ENCODE peak calls at places on chromosomes 6 and 20, in ten cellular contexts. One of them, this sample, is unnamed.

GRCh38 chr6:162708971-162709370 is 18.6 kb downstream of the PRKN start:
- DNase-seq in activated CD8-positive, alpha-beta memory T cell treated with anti-CD3 and anti-CD28 coated beads for 1 hour: no peak
- DNase-seq in GF-D8: no peak
- DNase-seq in D341Med: no peak
- DNase-seq in iris pigment epithelial cell: no peak
- DNase-seq in T-helper 2 cell: no peak
- DNase-seq in stimulated activated naive CD8-positive, alpha-beta T cell treated with anti-CD3 and anti-CD28 coated beads, Interleukin-15, Interleukin-2, amounts not matched to agents 100 U/mL and 50 U/mL, for 24 hours: no peak
- DNase-seq in neuronal stem cell: no peak
- DNase-seq in glutamatergic neuron: no peak
- DNase-seq in stimulated activated CD4-positive, alpha-beta T cell treated with anti-CD3 and anti-CD28 coated beads, Interleukin-1b, Interleukin-23, amount 100 ng/mL, for 24 hours: no peak
- DNase-seq in this sample: no peak

GRCh38 chr6:43078651-43079050 is 2.5 kb downstream of the PTK7 start:
- DNase-seq in activated CD8-positive, alpha-beta memory T cell treated with anti-CD3 and anti-CD28 coated beads for 1 hour: no peak
- DNase-seq in GF-D8: no peak
- DNase-seq in D341Med: no peak
- DNase-seq in iris pigment epithelial cell: peak; percentile 55
- DNase-seq in T-helper 2 cell: no peak
- DNase-seq in stimulated activated naive CD8-positive, alpha-beta T cell treated with anti-CD3 and anti-CD28 coated beads, Interleukin-15, Interleukin-2, amounts not matched to agents 100 U/mL and 50 U/mL, for 24 hours: no peak
- DNase-seq in neuronal stem cell: no peak
- DNase-seq in glutamatergic neuron: no peak
- DNase-seq in stimulated activated CD4-positive, alpha-beta T cell treated with anti-CD3 and anti-CD28 coated beads, Interleukin-1b, Interleukin-23, amount 100 ng/mL, for 24 hours: no peak
- DNase-seq in this sample: no peak

GRCh38 chr20:57620999-57621398 is 773 bp upstream of the ZBP1 start:
- DNase-seq in activated CD8-positive, alpha-beta memory T cell treated with anti-CD3 and anti-CD28 coated beads for 1 hour: no peak
- DNase-seq in GF-D8: peak; percentile 20
- DNase-seq in D341Med: no peak
- DNase-seq in iris pigment epithelial cell: no peak
- DNase-seq in T-helper 2 cell: no peak
- DNase-seq in stimulated activated naive CD8-positive, alpha-beta T cell treated with anti-CD3 and anti-CD28 coated beads, Interleukin-15, Interleukin-2, amounts not matched to agents 100 U/mL and 50 U/mL, for 24 hours: peak; percentile 43
- DNase-seq in neuronal stem cell: no peak
- DNase-seq in glutamatergic neuron: no peak
- DNase-seq in stimulated activated CD4-positive, alpha-beta T cell treated with anti-CD3 and anti-CD28 coated beads, Interleukin-1b, Interleukin-23, amount 100 ng/mL, for 24 hours: no peak
- DNase-seq in this sample: no peak

GRCh38 chr20:51412333-51412761 is 130.2 kb downstream of the NFATC2 start:
- DNase-seq in activated CD8-positive, alpha-beta memory T cell treated with anti-CD3 and anti-CD28 coated beads for 1 hour: no peak
- DNase-seq in GF-D8: no peak
- DNase-seq in D341Med: no peak
- DNase-seq in iris pigment epithelial cell: peak; percentile 48
- DNase-seq in T-helper 2 cell: no peak
- DNase-seq in stimulated activated naive CD8-positive, alpha-beta T cell treated with anti-CD3 and anti-CD28 coated beads, Interleukin-15, Interleukin-2, amounts not matched to agents 100 U/mL and 50 U/mL, for 24 hours: peak; percentile 23
- DNase-seq in neuronal stem cell: no peak
- DNase-seq in glutamatergic neuron: no peak
- DNase-seq in stimulated activated CD4-positive, alpha-beta T cell treated with anti-CD3 and anti-CD28 coated beads, Interleukin-1b, Interleukin-23, amount 100 ng/mL, for 24 hours: no peak
- DNase-seq in this sample: no peak

GRCh38 chr6:64280569-64280968 is 645.0 kb downstream of the PHF3 start:
- DNase-seq in activated CD8-positive, alpha-beta memory T cell treated with anti-CD3 and anti-CD28 coated beads for 1 hour: no peak
- DNase-seq in GF-D8: no peak
- DNase-seq in D341Med: peak; percentile 33
- DNase-seq in iris pigment epithelial cell: peak; percentile 36
- DNase-seq in T-helper 2 cell: no peak
- DNase-seq in stimulated activated naive CD8-positive, alpha-beta T cell treated with anti-CD3 and anti-CD28 coated beads, Interleukin-15, Interleukin-2, amounts not matched to agents 100 U/mL and 50 U/mL, for 24 hours: no peak
- DNase-seq in neuronal stem cell: peak; percentile 29
- DNase-seq in glutamatergic neuron: peak; percentile 30
- DNase-seq in stimulated activated CD4-positive, alpha-beta T cell treated with anti-CD3 and anti-CD28 coated beads, Interleukin-1b, Interleukin-23, amount 100 ng/mL, for 24 hours: no peak
- DNase-seq in this sample: no peak

GRCh38 chr20:13995086-13995665 is at the start of gene MACROD2:
- DNase-seq in activated CD8-positive, alpha-beta memory T cell treated with anti-CD3 and anti-CD28 coated beads for 1 hour: peak; percentile 25
- DNase-seq in GF-D8: peak; percentile 56
- DNase-seq in D341Med: peak; percentile 98
- DNase-seq in iris pigment epithelial cell: peak; percentile 81
- DNase-seq in T-helper 2 cell: peak; percentile 3
- DNase-seq in stimulated activated naive CD8-positive, alpha-beta T cell treated with anti-CD3 and anti-CD28 coated beads, Interleukin-15, Interleukin-2, amounts not matched to agents 100 U/mL and 50 U/mL, for 24 hours: peak; percentile 30
- DNase-seq in neuronal stem cell: peak; percentile 96
- DNase-seq in glutamatergic neuron: peak; percentile 99
- DNase-seq in stimulated activated CD4-positive, alpha-beta T cell treated with anti-CD3 and anti-CD28 coated beads, Interleukin-1b, Interleukin-23, amount 100 ng/mL, for 24 hours: peak; percentile 19
- DNase-seq in this sample: peak; percentile 93

GRCh38 chr20:2750343-2751251 is 49.8 kb downstream of the CPXM1 start:
- DNase-seq in activated CD8-positive, alpha-beta memory T cell treated with anti-CD3 and anti-CD28 coated beads for 1 hour: no peak
- DNase-seq in GF-D8: peak; percentile 51
- DNase-seq in D341Med: peak; percentile 38
- DNase-seq in iris pigment epithelial cell: peak; percentile 68
- DNase-seq in T-helper 2 cell: no peak
- DNase-seq in stimulated activated naive CD8-positive, alpha-beta T cell treated with anti-CD3 and anti-CD28 coated beads, Interleukin-15, Interleukin-2, amounts not matched to agents 100 U/mL and 50 U/mL, for 24 hours: no peak
- DNase-seq in neuronal stem cell: no peak
- DNase-seq in glutamatergic neuron: no peak
- DNase-seq in stimulated activated CD4-positive, alpha-beta T cell treated with anti-CD3 and anti-CD28 coated beads, Interleukin-1b, Interleukin-23, amount 100 ng/mL, for 24 hours: no peak
- DNase-seq in this sample: no peak

GRCh38 chr6:152094992-152095592 is 287.6 kb downstream of the ESR1 start:
- DNase-seq in activated CD8-positive, alpha-beta memory T cell treated with anti-CD3 and anti-CD28 coated beads for 1 hour: no peak
- DNase-seq in GF-D8: no peak
- DNase-seq in D341Med: no peak
- DNase-seq in iris pigment epithelial cell: peak; percentile 100
- DNase-seq in T-helper 2 cell: no peak
- DNase-seq in stimulated activated naive CD8-positive, alpha-beta T cell treated with anti-CD3 and anti-CD28 coated beads, Interleukin-15, Interleukin-2, amounts not matched to agents 100 U/mL and 50 U/mL, for 24 hours: peak; percentile 20
- DNase-seq in neuronal stem cell: no peak
- DNase-seq in glutamatergic neuron: no peak
- DNase-seq in stimulated activated CD4-positive, alpha-beta T cell treated with anti-CD3 and anti-CD28 coated beads, Interleukin-1b, Interleukin-23, amount 100 ng/mL, for 24 hours: peak; percentile 7
- DNase-seq in this sample: no peak

GRCh38 chr6:170243791-170244291 is 47.0 kb downstream of the DLL1 start:
- DNase-seq in activated CD8-positive, alpha-beta memory T cell treated with anti-CD3 and anti-CD28 coated beads for 1 hour: no peak
- DNase-seq in GF-D8: no peak
- DNase-seq in D341Med: no peak
- DNase-seq in iris pigment epithelial cell: peak; percentile 18
- DNase-seq in T-helper 2 cell: no peak
- DNase-seq in stimulated activated naive CD8-positive, alpha-beta T cell treated with anti-CD3 and anti-CD28 coated beads, Interleukin-15, Interleukin-2, amounts not matched to agents 100 U/mL and 50 U/mL, for 24 hours: no peak
- DNase-seq in neuronal stem cell: no peak
- DNase-seq in glutamatergic neuron: peak; percentile 92
- DNase-seq in stimulated activated CD4-positive, alpha-beta T cell treated with anti-CD3 and anti-CD28 coated beads, Interleukin-1b, Interleukin-23, amount 100 ng/mL, for 24 hours: no peak
- DNase-seq in this sample: peak; percentile 13

GRCh38 chr6:32151885-32152311 is at the start of gene PRRT1:
- DNase-seq in activated CD8-positive, alpha-beta memory T cell treated with anti-CD3 and anti-CD28 coated beads for 1 hour: no peak
- DNase-seq in GF-D8: no peak
- DNase-seq in D341Med: no peak
- DNase-seq in iris pigment epithelial cell: no peak
- DNase-seq in T-helper 2 cell: no peak
- DNase-seq in stimulated activated naive CD8-positive, alpha-beta T cell treated with anti-CD3 and anti-CD28 coated beads, Interleukin-15, Interleukin-2, amounts not matched to agents 100 U/mL and 50 U/mL, for 24 hours: no peak
- DNase-seq in neuronal stem cell: no peak
- DNase-seq in glutamatergic neuron: peak; percentile 29
- DNase-seq in stimulated activated CD4-positive, alpha-beta T cell treated with anti-CD3 and anti-CD28 coated beads, Interleukin-1b, Interleukin-23, amount 100 ng/mL, for 24 hours: no peak
- DNase-seq in this sample: no peak

GRCh38 chr6:73285674-73286283 is 22.8 kb upstream of the KHDC1 start:
- DNase-seq in activated CD8-positive, alpha-beta memory T cell treated with anti-CD3 and anti-CD28 coated beads for 1 hour: no peak
- DNase-seq in GF-D8: no peak
- DNase-seq in D341Med: peak; percentile 55
- DNase-seq in iris pigment epithelial cell: peak; percentile 65
- DNase-seq in T-helper 2 cell: no peak
- DNase-seq in stimulated activated naive CD8-positive, alpha-beta T cell treated with anti-CD3 and anti-CD28 coated beads, Interleukin-15, Interleukin-2, amounts not matched to agents 100 U/mL and 50 U/mL, for 24 hours: no peak
- DNase-seq in neuronal stem cell: no peak
- DNase-seq in glutamatergic neuron: no peak
- DNase-seq in stimulated activated CD4-positive, alpha-beta T cell treated with anti-CD3 and anti-CD28 coated beads, Interleukin-1b, Interleukin-23, amount 100 ng/mL, for 24 hours: no peak
- DNase-seq in this sample: no peak

GRCh38 chr6:30378290-30378937 is 33.5 kb downstream of the RPP21 start:
- DNase-seq in activated CD8-positive, alpha-beta memory T cell treated with anti-CD3 and anti-CD28 coated beads for 1 hour: no peak
- DNase-seq in GF-D8: no peak
- DNase-seq in D341Med: no peak
- DNase-seq in iris pigment epithelial cell: peak; percentile 7
- DNase-seq in T-helper 2 cell: no peak
- DNase-seq in stimulated activated naive CD8-positive, alpha-beta T cell treated with anti-CD3 and anti-CD28 coated beads, Interleukin-15, Interleukin-2, amounts not matched to agents 100 U/mL and 50 U/mL, for 24 hours: no peak
- DNase-seq in neuronal stem cell: peak; percentile 41
- DNase-seq in glutamatergic neuron: no peak
- DNase-seq in stimulated activated CD4-positive, alpha-beta T cell treated with anti-CD3 and anti-CD28 coated beads, Interleukin-1b, Interleukin-23, amount 100 ng/mL, for 24 hours: no peak
- DNase-seq in this sample: no peak

GRCh38 chr20:11949711-11950110 is 32.0 kb downstream of the BTBD3 start:
- DNase-seq in activated CD8-positive, alpha-beta memory T cell treated with anti-CD3 and anti-CD28 coated beads for 1 hour: no peak
- DNase-seq in GF-D8: no peak
- DNase-seq in D341Med: no peak
- DNase-seq in iris pigment epithelial cell: no peak
- DNase-seq in T-helper 2 cell: no peak
- DNase-seq in stimulated activated naive CD8-positive, alpha-beta T cell treated with anti-CD3 and anti-CD28 coated beads, Interleukin-15, Interleukin-2, amounts not matched to agents 100 U/mL and 50 U/mL, for 24 hours: no peak
- DNase-seq in neuronal stem cell: no peak
- DNase-seq in glutamatergic neuron: no peak
- DNase-seq in stimulated activated CD4-positive, alpha-beta T cell treated with anti-CD3 and anti-CD28 coated beads, Interleukin-1b, Interleukin-23, amount 100 ng/mL, for 24 hours: no peak
- DNase-seq in this sample: no peak

GRCh38 chr6:35089935-35090505 is 51.1 kb downstream of the TCP11 start:
- DNase-seq in activated CD8-positive, alpha-beta memory T cell treated with anti-CD3 and anti-CD28 coated beads for 1 hour: no peak
- DNase-seq in GF-D8: no peak
- DNase-seq in D341Med: peak; percentile 20
- DNase-seq in iris pigment epithelial cell: peak; percentile 87
- DNase-seq in T-helper 2 cell: no peak
- DNase-seq in stimulated activated naive CD8-positive, alpha-beta T cell treated with anti-CD3 and anti-CD28 coated beads, Interleukin-15, Interleukin-2, amounts not matched to agents 100 U/mL and 50 U/mL, for 24 hours: no peak
- DNase-seq in neuronal stem cell: no peak
- DNase-seq in glutamatergic neuron: no peak
- DNase-seq in stimulated activated CD4-positive, alpha-beta T cell treated with anti-CD3 and anti-CD28 coated beads, Interleukin-1b, Interleukin-23, amount 100 ng/mL, for 24 hours: no peak
- DNase-seq in this sample: no peak

GRCh38 chr6:45105170-45105820 is 222.8 kb upstream of the RUNX2 start:
- DNase-seq in activated CD8-positive, alpha-beta memory T cell treated with anti-CD3 and anti-CD28 coated beads for 1 hour: no peak
- DNase-seq in GF-D8: no peak
- DNase-seq in D341Med: no peak
- DNase-seq in iris pigment epithelial cell: peak; percentile 70
- DNase-seq in T-helper 2 cell: no peak
- DNase-seq in stimulated activated naive CD8-positive, alpha-beta T cell treated with anti-CD3 and anti-CD28 coated beads, Interleukin-15, Interleukin-2, amounts not matched to agents 100 U/mL and 50 U/mL, for 24 hours: no peak
- DNase-seq in neuronal stem cell: no peak
- DNase-seq in glutamatergic neuron: no peak
- DNase-seq in stimulated activated CD4-positive, alpha-beta T cell treated with anti-CD3 and anti-CD28 coated beads, Interleukin-1b, Interleukin-23, amount 100 ng/mL, for 24 hours: no peak
- DNase-seq in this sample: no peak

GRCh38 chr6:51814418-51814817 is 273.0 kb downstream of the PKHD1 start:
- DNase-seq in activated CD8-positive, alpha-beta memory T cell treated with anti-CD3 and anti-CD28 coated beads for 1 hour: no peak
- DNase-seq in GF-D8: no peak
- DNase-seq in D341Med: no peak
- DNase-seq in iris pigment epithelial cell: no peak
- DNase-seq in T-helper 2 cell: no peak
- DNase-seq in stimulated activated naive CD8-positive, alpha-beta T cell treated with anti-CD3 and anti-CD28 coated beads, Interleukin-15, Interleukin-2, amounts not matched to agents 100 U/mL and 50 U/mL, for 24 hours: no peak
- DNase-seq in neuronal stem cell: no peak
- DNase-seq in glutamatergic neuron: no peak
- DNase-seq in stimulated activated CD4-positive, alpha-beta T cell treated with anti-CD3 and anti-CD28 coated beads, Interleukin-1b, Interleukin-23, amount 100 ng/mL, for 24 hours: no peak
- DNase-seq in this sample: no peak

GRCh38 chr6:168372871-168373270 is 53.3 kb upstream of the DACT2 start:
- DNase-seq in activated CD8-positive, alpha-beta memory T cell treated with anti-CD3 and anti-CD28 coated beads for 1 hour: no peak
- DNase-seq in GF-D8: no peak
- DNase-seq in D341Med: no peak
- DNase-seq in iris pigment epithelial cell: no peak
- DNase-seq in T-helper 2 cell: no peak
- DNase-seq in stimulated activated naive CD8-positive, alpha-beta T cell treated with anti-CD3 and anti-CD28 coated beads, Interleukin-15, Interleukin-2, amounts not matched to agents 100 U/mL and 50 U/mL, for 24 hours: no peak
- DNase-seq in neuronal stem cell: no peak
- DNase-seq in glutamatergic neuron: no peak
- DNase-seq in stimulated activated CD4-positive, alpha-beta T cell treated with anti-CD3 and anti-CD28 coated beads, Interleukin-1b, Interleukin-23, amount 100 ng/mL, for 24 hours: no peak
- DNase-seq in this sample: no peak

GRCh38 chr6:167306401-167306998 is 15.4 kb downstream of the UNC93A start:
- DNase-seq in activated CD8-positive, alpha-beta memory T cell treated with anti-CD3 and anti-CD28 coated beads for 1 hour: no peak
- DNase-seq in GF-D8: no peak
- DNase-seq in D341Med: no peak
- DNase-seq in iris pigment epithelial cell: peak; percentile 1
- DNase-seq in T-helper 2 cell: no peak
- DNase-seq in stimulated activated naive CD8-positive, alpha-beta T cell treated with anti-CD3 and anti-CD28 coated beads, Interleukin-15, Interleukin-2, amounts not matched to agents 100 U/mL and 50 U/mL, for 24 hours: no peak
- DNase-seq in neuronal stem cell: no peak
- DNase-seq in glutamatergic neuron: no peak
- DNase-seq in stimulated activated CD4-positive, alpha-beta T cell treated with anti-CD3 and anti-CD28 coated beads, Interleukin-1b, Interleukin-23, amount 100 ng/mL, for 24 hours: no peak
- DNase-seq in this sample: no peak

GRCh38 chr6:166530211-166531045 is 56.0 kb downstream of the RAMACL start:
- DNase-seq in activated CD8-positive, alpha-beta memory T cell treated with anti-CD3 and anti-CD28 coated beads for 1 hour: no peak
- DNase-seq in GF-D8: no peak
- DNase-seq in D341Med: no peak
- DNase-seq in iris pigment epithelial cell: no peak
- DNase-seq in T-helper 2 cell: no peak
- DNase-seq in stimulated activated naive CD8-positive, alpha-beta T cell treated with anti-CD3 and anti-CD28 coated beads, Interleukin-15, Interleukin-2, amounts not matched to agents 100 U/mL and 50 U/mL, for 24 hours: no peak
- DNase-seq in neuronal stem cell: no peak
- DNase-seq in glutamatergic neuron: no peak
- DNase-seq in stimulated activated CD4-positive, alpha-beta T cell treated with anti-CD3 and anti-CD28 coated beads, Interleukin-1b, Interleukin-23, amount 100 ng/mL, for 24 hours: no peak
- DNase-seq in this sample: no peak

GRCh38 chr6:11245406-11245990 is 13.0 kb upstream of the NEDD9 start:
- DNase-seq in activated CD8-positive, alpha-beta memory T cell treated with anti-CD3 and anti-CD28 coated beads for 1 hour: no peak
- DNase-seq in GF-D8: no peak
- DNase-seq in D341Med: no peak
- DNase-seq in iris pigment epithelial cell: no peak
- DNase-seq in T-helper 2 cell: no peak
- DNase-seq in stimulated activated naive CD8-positive, alpha-beta T cell treated with anti-CD3 and anti-CD28 coated beads, Interleukin-15, Interleukin-2, amounts not matched to agents 100 U/mL and 50 U/mL, for 24 hours: no peak
- DNase-seq in neuronal stem cell: no peak
- DNase-seq in glutamatergic neuron: no peak
- DNase-seq in stimulated activated CD4-positive, alpha-beta T cell treated with anti-CD3 and anti-CD28 coated beads, Interleukin-1b, Interleukin-23, amount 100 ng/mL, for 24 hours: no peak
- DNase-seq in this sample: no peak

GRCh38 chr6:31037692-31038091 is 27.4 kb downstream of the MUC22 start:
- DNase-seq in activated CD8-positive, alpha-beta memory T cell treated with anti-CD3 and anti-CD28 coated beads for 1 hour: no peak
- DNase-seq in GF-D8: no peak
- DNase-seq in D341Med: no peak
- DNase-seq in iris pigment epithelial cell: peak; percentile 54
- DNase-seq in T-helper 2 cell: no peak
- DNase-seq in stimulated activated naive CD8-positive, alpha-beta T cell treated with anti-CD3 and anti-CD28 coated beads, Interleukin-15, Interleukin-2, amounts not matched to agents 100 U/mL and 50 U/mL, for 24 hours: no peak
- DNase-seq in neuronal stem cell: no peak
- DNase-seq in glutamatergic neuron: no peak
- DNase-seq in stimulated activated CD4-positive, alpha-beta T cell treated with anti-CD3 and anti-CD28 coated beads, Interleukin-1b, Interleukin-23, amount 100 ng/mL, for 24 hours: no peak
- DNase-seq in this sample: no peak

GRCh38 chr20:44885392-44886275 is at the start of gene YWHAB:
- DNase-seq in activated CD8-positive, alpha-beta memory T cell treated with anti-CD3 and anti-CD28 coated beads for 1 hour: peak; percentile 96
- DNase-seq in GF-D8: peak; percentile 93
- DNase-seq in D341Med: peak; percentile 98
- DNase-seq in iris pigment epithelial cell: peak; percentile 98
- DNase-seq in T-helper 2 cell: peak; percentile 95
- DNase-seq in stimulated activated naive CD8-positive, alpha-beta T cell treated with anti-CD3 and anti-CD28 coated beads, Interleukin-15, Interleukin-2, amounts not matched to agents 100 U/mL and 50 U/mL, for 24 hours: peak; percentile 99
- DNase-seq in neuronal stem cell: peak; percentile 96
- DNase-seq in glutamatergic neuron: peak; percentile 100
- DNase-seq in stimulated activated CD4-positive, alpha-beta T cell treated with anti-CD3 and anti-CD28 coated beads, Interleukin-1b, Interleukin-23, amount 100 ng/mL, for 24 hours: peak; percentile 99
- DNase-seq in this sample: peak; percentile 91

GRCh38 chr20:32467506-32468312 is 109.6 kb downstream of the ASXL1 start:
- DNase-seq in activated CD8-positive, alpha-beta memory T cell treated with anti-CD3 and anti-CD28 coated beads for 1 hour: no peak
- DNase-seq in GF-D8: no peak
- DNase-seq in D341Med: no peak
- DNase-seq in iris pigment epithelial cell: no peak
- DNase-seq in T-helper 2 cell: no peak
- DNase-seq in stimulated activated naive CD8-positive, alpha-beta T cell treated with anti-CD3 and anti-CD28 coated beads, Interleukin-15, Interleukin-2, amounts not matched to agents 100 U/mL and 50 U/mL, for 24 hours: no peak
- DNase-seq in neuronal stem cell: no peak
- DNase-seq in glutamatergic neuron: no peak
- DNase-seq in stimulated activated CD4-positive, alpha-beta T cell treated with anti-CD3 and anti-CD28 coated beads, Interleukin-1b, Interleukin-23, amount 100 ng/mL, for 24 hours: no peak
- DNase-seq in this sample: no peak

This sample was measured in NCI-H187.